ENCODE peak calls at places on chromosomes 7 and 10, in four cellular contexts. T is HEK293T, C is GM12878, L is K562. S is an unnamed sample.
A peak's percentile ranks its signal among the peaks of the same experiment; 100 is the strongest.

GRCh38 chr7:13016633-13017324 is 329.3 kb downstream of the ARL4A start:
- DNase-seq in T (no peak), C (no peak), L (no peak), S (peak; percentile 86)

GRCh38 chr10:119206603-119207366 is 586 bp upstream of the GRK5 start:
- DNase-seq in T (peak; percentile 88), C (no peak), L (peak; percentile 77), S (no peak)

GRCh38 chr7:75989726-75990388 is 4.5 kb downstream of the TMEM120A start:
- DNase-seq in T (no peak), C (no peak), L (no peak), S (peak; percentile 11)

GRCh38 chr7:135207739-135208416 is 3.4 kb downstream of the WDR91 start:
- DNase-seq in T (no peak), C (no peak), L (no peak), S (peak; percentile 44)

GRCh38 chr10:119538632-119539358 is 3.7 kb downstream of the RGS10 start:
- DNase-seq in T (no peak), C (no peak), L (peak; percentile 77), S (no peak)

GRCh38 chr10:123367181-123367580 is 213.0 kb downstream of the BUB3 start:
- DNase-seq in T (no peak), C (no peak), L (no peak), S (no peak)

GRCh38 chr7:33400214-33400538 is 270.8 kb downstream of the BBS9 start:
- DNase-seq in T (no peak), C (no peak), L (no peak), S (no peak)

GRCh38 chr10:43648083-43648391 is 644 bp downstream of the ZNF32 start:
- DNase-seq in T (no peak), C (no peak), L (no peak), S (no peak)

GRCh38 chr7:114944742-114945625 is 23.1 kb downstream of the MDFIC start:
- DNase-seq in T (no peak), C (no peak), L (no peak), S (no peak)

GRCh38 chr7:2154121-2154520 is 78.6 kb downstream of the MAD1L1 start:
- DNase-seq in T (no peak), C (no peak), L (no peak), S (no peak)

GRCh38 chr7:2151235-2151634 is 81.5 kb downstream of the MAD1L1 start:
- DNase-seq in T (no peak), C (no peak), L (no peak), S (no peak)

GRCh38 chr7:2151801-2152612 is 80.7 kb downstream of the MAD1L1 start:
- DNase-seq in T (no peak), C (no peak), L (no peak), S (no peak)

GRCh38 chr7:2154831-2155230 is 77.9 kb downstream of the MAD1L1 start:
- DNase-seq in T (no peak), C (no peak), L (no peak), S (no peak)

GRCh38 chr7:2152646-2153045 is 80.1 kb downstream of the MAD1L1 start:
- DNase-seq in T (no peak), C (no peak), L (no peak), S (no peak)
- TF ChIP-seq TARDBP in T (no peak), C (no peak), L (no peak), S (no peak)

DNA sequence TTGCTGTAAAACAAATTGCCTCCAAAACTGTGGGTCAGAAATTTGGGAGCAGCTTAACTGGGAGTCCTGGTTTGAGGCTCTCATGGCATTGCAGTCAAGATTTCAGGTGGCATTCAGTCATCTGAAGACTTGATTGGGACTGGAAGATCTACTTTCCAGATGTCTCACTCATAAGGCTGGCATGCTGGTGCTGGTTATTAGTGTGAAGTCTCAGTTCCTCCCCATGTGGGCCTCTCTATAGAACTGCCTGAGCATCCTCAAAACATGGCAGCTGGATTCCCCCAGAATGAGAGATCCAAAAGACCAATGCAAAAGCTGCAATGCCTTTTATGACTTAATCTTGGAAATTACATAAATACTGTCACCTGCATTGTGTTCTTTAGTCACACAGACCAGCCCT is 6.4 kb upstream of the HERPUD2 start:
- DNase-seq in T (no peak), C (no peak), L (no peak), S (no peak)
- TF ChIP-seq TARDBP in T (no peak), C (no peak), L (no peak), S (no peak)

GRCh38 chr7:151447901-151448260 is 7.9 kb upstream of the CRYGN start:
- DNase-seq in T (no peak), C (no peak), L (no peak), S (no peak)

GRCh38 chr7:151447312-151447711 is 7.4 kb upstream of the CRYGN start:
- DNase-seq in T (no peak), C (no peak), L (no peak), S (no peak)

GRCh38 chr7:151444632-151445031 is 4.7 kb upstream of the CRYGN start:
- DNase-seq in T (no peak), C (no peak), L (no peak), S (no peak)

GRCh38 chr7:151448261-151449252 is 8.6 kb upstream of the CRYGN start:
- DNase-seq in T (peak; percentile 76), C (no peak), L (peak; percentile 92), S (peak; percentile 20)

GRCh38 chr7:151446412-151446811 is 6.5 kb upstream of the CRYGN start:
- DNase-seq in T (no peak), C (no peak), L (no peak), S (no peak)
- TF ChIP-seq TARDBP in T (no peak), C (no peak), L (no peak), S (no peak)

GRCh38 chr10:9010931-9011670 is 956.6 kb downstream of the GATA3 start:
- DNase-seq in T (no peak), C (no peak), L (no peak), S (no peak)

GRCh38 chr10:9012312-9012711 is 957.8 kb downstream of the GATA3 start:
- DNase-seq in T (no peak), C (no peak), L (no peak), S (no peak)

GRCh38 chr10:9004736-9005135 is 950.2 kb downstream of the GATA3 start:
- DNase-seq in T (no peak), C (no peak), L (no peak), S (no peak)

GRCh38 chr10:9010093-9010492 is 955.6 kb downstream of the GATA3 start:
- DNase-seq in T (no peak), C (no peak), L (no peak), S (no peak)

GRCh38 chr10:9009505-9009904 is 955.0 kb downstream of the GATA3 start:
- DNase-seq in T (no peak), C (no peak), L (no peak), S (no peak)
- TF ChIP-seq TARDBP in T (no peak), C (no peak), L (no peak), S (no peak)

GRCh38 chr7:30791126-30791525 is 19.9 kb downstream of the MINDY4 start:
- DNase-seq in T (no peak), C (no peak), L (peak; percentile 46), S (no peak)

GRCh38 chr7:30787476-30787875 is 16.3 kb downstream of the MINDY4 start:
- DNase-seq in T (no peak), C (no peak), L (no peak), S (no peak)

GRCh38 chr7:30790391-30790790 is 19.2 kb downstream of the MINDY4 start:
- DNase-seq in T (no peak), C (no peak), L (no peak), S (no peak)

GRCh38 chr7:30788640-30789333 is 17.6 kb downstream of the MINDY4 start:
- DNase-seq in T (no peak), C (no peak), L (no peak), S (no peak)

GRCh38 chr7:30789334-30789711 is 18.1 kb downstream of the MINDY4 start:
- DNase-seq in T (no peak), C (no peak), L (no peak), S (no peak)
- TF ChIP-seq TARDBP in T (no peak), C (no peak), L (no peak), S (no peak)

GRCh38 chr7:93980744-93981479 is 23.2 kb downstream of the BET1 start:
- DNase-seq in T (no peak), C (no peak), L (no peak), S (no peak)
- TF ChIP-seq TARDBP in T (no peak), C (no peak), L (no peak), S (no peak)

GRCh38 chr10:110546499-110547105 is 20.9 kb upstream of the SMC3 start:
- DNase-seq in T (no peak), C (no peak), L (no peak), S (no peak)

GRCh38 chr10:110547139-110547761 is 20.2 kb upstream of the SMC3 start:
- DNase-seq in T (peak; percentile 76), C (no peak), L (peak; percentile 54), S (peak; percentile 54)

GRCh38 chr10:110548002-110548401 is 19.5 kb upstream of the SMC3 start:
- DNase-seq in T (no peak), C (no peak), L (no peak), S (no peak)

GRCh38 chr10:110546077-110546476 is 21.4 kb upstream of the SMC3 start:
- DNase-seq in T (no peak), C (no peak), L (no peak), S (no peak)

GRCh38 chr10:110544958-110545537 is 22.4 kb upstream of the SMC3 start:
- DNase-seq in T (no peak), C (no peak), L (no peak), S (no peak)
- TF ChIP-seq TARDBP in T (no peak), C (no peak), L (no peak), S (no peak)

GRCh38 chr10:130960531-130960930 is 351.0 kb downstream of the TCERG1L start:
- DNase-seq in T (no peak), C (no peak), L (no peak), S (no peak)
- TF ChIP-seq TARDBP in T (no peak), C (no peak), L (no peak), S (no peak)

DNA sequence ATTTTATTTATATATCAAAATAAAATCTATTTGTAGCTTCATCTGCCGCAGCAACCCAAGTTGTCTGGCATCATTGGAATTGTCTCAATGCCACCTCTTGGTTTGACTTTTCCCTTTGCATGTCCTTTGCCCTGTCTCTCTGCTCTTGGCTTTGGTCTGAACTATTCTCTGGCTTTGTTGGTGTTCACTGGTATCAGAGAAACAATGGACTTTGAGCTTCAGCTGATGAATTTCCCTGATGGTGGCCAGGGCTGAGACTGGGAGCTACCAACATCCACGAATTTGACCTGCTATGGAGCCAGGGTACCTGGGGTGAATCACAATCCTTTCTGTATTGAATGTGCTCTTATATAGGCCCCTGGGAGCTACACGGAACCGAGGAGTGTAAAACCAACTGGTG is 311.7 kb upstream of the KIAA1217 start:
- DNase-seq in T (no peak), C (no peak), L (no peak), S (no peak)
- TF ChIP-seq TARDBP in T (no peak), C (no peak), L (no peak), S (no peak)